ENCODE peak calls at places on chromosomes 5 and 9, in nine cellular contexts. L is T-helper 9 cell; R is heart left ventricle; C is activated CD4-positive, alpha-beta T cell treated with anti-CD3 and anti-CD28 coated beads, Interleukin-2, amount 10 ng/mL, durations not matched to agents 7 days and 5 days; K is neural progenitor cell; E is AG09319; D is AG08396; P is sciatic nerve; A is NCI-H2081. G is an unnamed sample.

GRCh38 chr5:75566710-75567309 is 44.4 kb upstream of the ANKDD1B start:
- DNase-seq in L (no peak), R (no peak), C (peak), K (no peak), E (peak), D (peak), P (no peak), A (no peak), G (peak)

GRCh38 chr5:169875091-169875727 is 105.1 kb downstream of the INSYN2B start:
- DNase-seq in L (no peak), R (no peak), C (no peak), K (no peak), E (peak), D (no peak), P (no peak), A (no peak), G (no peak)

GRCh38 chr9:17795708-17796107 is 216.8 kb downstream of the SH3GL2 start:
- DNase-seq in L (no peak), R (no peak), C (no peak), K (no peak), E (no peak), D (no peak), P (peak), A (no peak), G (no peak)

GRCh38 chr5:83076742-83077661 is at the start of the genes TMEM167A and XRCC4:
- DNase-seq in L (peak), R (peak), C (peak), K (peak), E (peak), D (peak), P (peak), A (peak), G (peak)

GRCh38 chr5:31470608-31471007 is 61.3 kb downstream of the DROSHA start:
- DNase-seq in L (no peak), R (peak), C (no peak), K (no peak), E (no peak), D (peak), P (peak), A (no peak), G (no peak)

GRCh38 chr9:124776952-124777645 is at the start of gene OLFML2A:
- DNase-seq in L (peak), R (no peak), C (no peak), K (peak), E (no peak), D (peak), P (peak), A (no peak), G (peak)

GRCh38 chr9:16191691-16192402 is 639.0 kb downstream of the CCDC171 start:
- DNase-seq in L (no peak), R (peak), C (peak), K (peak), E (peak), D (peak), P (peak), A (peak), G (peak)

GRCh38 chr5:153237671-153238332 is 252.7 kb upstream of the GRIA1 start:
- DNase-seq in L (no peak), R (no peak), C (no peak), K (no peak), E (no peak), D (no peak), P (no peak), A (no peak), G (no peak)

GRCh38 chr5:176899946-176900782 is 1.0 kb upstream of the HK3 start:
- DNase-seq in L (no peak), R (no peak), C (no peak), K (no peak), E (no peak), D (no peak), P (no peak), A (no peak), G (no peak)

GRCh38 chr9:4588721-4589120 is 73.4 kb upstream of the PLPP6 start:
- DNase-seq in L (no peak), R (no peak), C (no peak), K (no peak), E (no peak), D (no peak), P (no peak), A (no peak), G (no peak)

GRCh38 chr9:630817-631216 is 210.7 kb upstream of the DMRT1 start:
- DNase-seq in L (no peak), R (no peak), C (no peak), K (no peak), E (no peak), D (no peak), P (no peak), A (no peak), G (no peak)

GRCh38 chr9:26682796-26683496 is 209.7 kb downstream of the CAAP1 start:
- DNase-seq in L (no peak), R (no peak), C (no peak), K (no peak), E (no peak), D (no peak), P (no peak), A (no peak), G (no peak)

GRCh38 chr5:131534995-131535394 is 100.0 kb downstream of the RAPGEF6 start:
- DNase-seq in L (no peak), R (no peak), C (no peak), K (no peak), E (no peak), D (no peak), P (no peak), A (no peak), G (no peak)

GRCh38 chr9:79763861-79764260 is 192.1 kb downstream of the TLE4 start:
- DNase-seq in L (no peak), R (peak), C (no peak), K (no peak), E (no peak), D (no peak), P (peak), A (no peak), G (no peak)

G was measured in iPS-NIHi11.